ENCODE peak calls at places on chromosomes 3 and 15, in five cellular contexts. Z, A, O, L and U are unnamed samples.

GRCh38 chr3:13217736-13218540 is 144.7 kb upstream of the IQSEC1 start:
- DNase-seq in L (peak; percentile 67), O (no peak), Z (peak; percentile 15), A (no peak), U (no peak)

GRCh38 chr3:49813497-49814174 is at the start of gene UBA7:
- DNase-seq in Z (no peak), A (peak; percentile 84), O (peak; percentile 55), L (no peak), U (no peak)

GRCh38 chr3:107987036-107987557 is 103.7 kb downstream of the CD47 start:
- DNase-seq in O (no peak), L (no peak), Z (no peak), A (peak; percentile 94), U (no peak)

GRCh38 chr3:148158210-148158609 is 539.5 kb upstream of the AGTR1 start:
- DNase-seq in Z (no peak), L (no peak), O (no peak), A (no peak), U (no peak)

GRCh38 chr3:58121183-58121582 is 89.6 kb downstream of the DNASE1L3 start:
- DNase-seq in A (no peak), L (no peak), Z (no peak), O (no peak), U (no peak)

GRCh38 chr15:70152070-70152480 is 54.4 kb upstream of the TLE3 start:
- DNase-seq in O (no peak), Z (no peak), A (peak; percentile 76), L (peak; percentile 78), U (no peak)

GRCh38 chr3:23442598-23443383 is 239.7 kb downstream of the UBE2E2 start:
- DNase-seq in L (peak; percentile 80), Z (peak; percentile 9), O (no peak), A (no peak), U (no peak)

GRCh38 chr3:77530870-77531269 is 491.0 kb downstream of the ROBO2 start:
- DNase-seq in A (no peak), L (no peak), Z (no peak), O (no peak), U (no peak)

GRCh38 chr3:136750209-136750921 is 1.8 kb downstream of the STAG1 start:
- DNase-seq in O (no peak), A (no peak), L (no peak), Z (no peak), U (no peak)

GRCh38 chr3:5317572-5317971 is 130.1 kb downstream of the EDEM1 start:
- DNase-seq in A (no peak), O (no peak), L (no peak), Z (no peak), U (no peak)

GRCh38 chr3:32391643-32392529 is at the start of gene CMTM7:
- DNase-seq in L (peak; percentile 70), A (peak; percentile 82), O (peak; percentile 94), Z (peak; percentile 35), U (peak; percentile 91)

GRCh38 chr15:37359495-37360290 is 259.3 kb upstream of the MEIS2 start:
- DNase-seq in A (no peak), Z (no peak), O (no peak), L (no peak), U (no peak)

GRCh38 chr3:143720381-143720780 is 127.9 kb downstream of the SLC9A9 start:
- DNase-seq in Z (no peak), A (no peak), O (no peak), L (no peak), U (no peak)

GRCh38 chr15:96264801-96265515 is 65.5 kb upstream of the NR2F2 start:
- DNase-seq in L (peak; percentile 89), O (no peak), A (no peak), Z (no peak), U (no peak)

GRCh38 chr3:141646760-141647561 is 91.1 kb upstream of the RNF7 start:
- DNase-seq in A (no peak), Z (peak; percentile 54), O (no peak), L (peak; percentile 92), U (no peak)

GRCh38 chr3:57755368-57756021 is 614 bp upstream of the SLMAP start:
- DNase-seq in Z (peak; percentile 35), L (peak; percentile 87), A (peak; percentile 73), O (no peak), U (no peak)

GRCh38 chr3:186598108-186598784 is 14.6 kb upstream of the AHSG start:
- DNase-seq in L (peak; percentile 76), A (no peak), O (no peak), Z (no peak), U (no peak)
- H3K4me1 ChIP-seq in L (peaks cover 3% of the 10 kb centered on the region), A (no peaks in the 10 kb centered on the region), O (no peaks in the 10 kb centered on the region), Z (peaks cover 3% of the 10 kb centered on the region), U (no peaks in the 10 kb centered on the region)

DNA sequence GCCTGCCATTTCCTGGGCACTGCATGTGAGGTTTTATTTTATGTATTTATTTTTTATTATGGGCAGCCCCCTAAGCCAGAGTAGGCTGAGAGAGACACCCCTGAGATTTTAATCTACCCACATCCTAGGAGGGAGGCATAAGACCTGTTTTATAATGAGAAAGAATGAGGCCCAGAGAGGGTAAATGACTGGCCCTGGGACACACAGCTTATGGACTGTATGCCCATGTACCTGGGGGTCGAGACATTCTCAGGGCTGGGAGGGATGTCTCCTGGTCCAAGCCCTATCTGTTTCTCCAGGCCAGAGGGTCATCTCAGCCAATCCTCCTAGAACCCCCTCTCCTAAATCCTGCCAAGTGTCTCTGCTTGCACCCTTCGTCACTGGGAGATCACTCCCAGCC is 6.1 kb downstream of the PLXND1 start:
- DNase-seq in A (no peak), Z (no peak), L (no peak), O (no peak), U (no peak)
- H3K4me1 ChIP-seq in A (no peaks in the 10 kb centered on the region), Z (peaks cover 79% of the 10 kb centered on the region), L (peaks cover 46% of the 10 kb centered on the region), O (peaks cover 89% of the 10 kb centered on the region), U (peaks cover 92% of the 10 kb centered on the region)

GRCh38 chr3:66480666-66481065 is 20.2 kb downstream of the LRIG1 start:
- DNase-seq in L (no peak), A (no peak), O (no peak), Z (no peak), U (no peak)

GRCh38 chr3:66479532-66479947 is 21.3 kb downstream of the LRIG1 start:
- DNase-seq in L (no peak), O (no peak), Z (no peak), A (no peak), U (no peak)

GRCh38 chr3:66476852-66477381 is 23.9 kb downstream of the LRIG1 start:
- DNase-seq in L (no peak), A (peak; percentile 85), O (no peak), Z (no peak), U (no peak)

GRCh38 chr3:66477846-66478245 is 23.0 kb downstream of the LRIG1 start:
- DNase-seq in O (no peak), L (no peak), A (no peak), Z (no peak), U (no peak)

DNA sequence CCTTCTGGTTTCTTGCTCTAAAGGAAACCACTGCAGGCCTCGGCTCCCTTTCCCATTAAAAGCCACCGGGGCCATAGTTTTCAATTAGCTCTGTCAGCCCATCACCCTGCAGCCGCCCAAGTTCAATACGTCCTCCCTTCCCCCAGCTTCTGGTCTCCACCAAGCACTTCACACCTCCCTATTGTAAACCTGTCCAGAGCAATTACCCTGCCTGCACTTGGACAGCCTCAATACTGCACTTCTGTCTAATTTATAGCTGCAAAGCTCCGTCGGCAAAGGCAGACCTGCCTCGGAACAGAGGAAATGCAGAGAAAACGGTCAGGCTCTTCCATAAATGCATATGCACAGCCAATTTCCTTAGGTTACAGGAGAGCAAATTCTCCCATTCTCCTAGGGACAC is 21.9 kb downstream of the LRIG1 start:
- DNase-seq in O (no peak), A (no peak), Z (no peak), L (no peak), U (no peak)
- H3K4me1 ChIP-seq in O (peaks cover 42% of the 10 kb centered on the region), A (no peaks in the 10 kb centered on the region), Z (peaks cover 3% of the 10 kb centered on the region), L (peaks cover 31% of the 10 kb centered on the region), U (peaks cover 59% of the 10 kb centered on the region)

GRCh38 chr3:172173316-172174271 is 134.2 kb downstream of the FNDC3B start:
- DNase-seq in Z (no peak), O (no peak), A (no peak), L (no peak), U (no peak)

GRCh38 chr3:172171396-172172075 is 132.2 kb downstream of the FNDC3B start:
- DNase-seq in A (no peak), Z (no peak), L (no peak), O (no peak), U (no peak)

GRCh38 chr3:172170310-172170709 is 130.9 kb downstream of the FNDC3B start:
- DNase-seq in L (no peak), Z (no peak), O (no peak), A (no peak), U (no peak)

GRCh38 chr3:172167892-172168648 is 128.7 kb downstream of the FNDC3B start:
- DNase-seq in O (no peak), A (no peak), Z (no peak), L (no peak), U (no peak)

GRCh38 chr3:172170841-172171240 is 131.5 kb downstream of the FNDC3B start:
- DNase-seq in O (no peak), L (no peak), A (no peak), Z (no peak), U (no peak)
- H3K4me1 ChIP-seq in O (peaks cover 47% of the 10 kb centered on the region), L (peaks cover 17% of the 10 kb centered on the region), A (no peaks in the 10 kb centered on the region), Z (peaks cover 2% of the 10 kb centered on the region), U (peaks cover 47% of the 10 kb centered on the region)

DNA sequence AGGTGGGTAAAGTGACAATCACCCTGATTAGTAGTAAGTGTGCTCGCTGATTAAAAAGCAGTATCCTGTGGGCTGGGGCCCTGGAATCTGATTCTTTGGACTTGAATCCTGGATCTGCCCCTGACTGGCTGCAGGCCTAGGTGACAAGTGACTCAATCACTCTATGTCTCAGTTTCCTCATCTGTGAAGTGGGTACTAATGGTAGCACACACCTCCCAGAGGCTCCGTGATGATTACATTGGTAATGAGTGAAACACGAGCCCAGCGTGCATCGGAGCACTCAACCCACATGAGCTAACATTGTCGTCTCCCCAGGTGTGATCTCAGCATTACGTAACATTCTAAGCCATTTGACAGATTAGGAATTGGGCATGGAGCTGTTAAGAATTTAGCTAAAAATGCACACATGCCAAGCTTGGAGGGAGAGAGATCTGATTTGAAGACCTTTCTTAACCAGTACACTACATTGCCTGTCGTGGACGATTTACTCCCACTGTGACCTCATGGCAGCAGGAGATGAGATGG is 32.2 kb downstream of the MGLL start:
- DNase-seq in O (no peak), L (no peak), A (peak; percentile 38), Z (no peak), U (no peak)
- H3K4me1 ChIP-seq in O (peaks cover 48% of the 10 kb centered on the region), L (no peaks in the 10 kb centered on the region), A (no peaks in the 10 kb centered on the region), Z (peaks cover 7% of the 10 kb centered on the region), U (peaks cover 39% of the 10 kb centered on the region)

DNA sequence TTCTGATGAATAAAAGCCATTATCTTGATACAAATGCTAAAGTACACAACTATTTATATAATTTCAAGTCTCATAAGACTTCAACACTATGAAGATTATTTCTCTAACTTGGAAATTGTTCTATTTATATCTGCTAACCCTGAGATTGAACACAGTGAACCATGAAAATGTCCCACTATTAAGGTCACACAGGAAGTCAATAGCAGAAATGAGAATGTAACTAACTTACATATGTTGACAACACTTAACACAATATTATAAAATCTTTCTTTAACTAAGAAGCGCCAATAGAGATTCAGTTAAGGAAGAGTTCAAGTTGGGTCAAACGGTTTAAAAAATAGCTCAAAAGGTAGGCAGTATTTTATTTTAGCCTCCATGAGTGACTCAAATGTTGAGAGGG is 551.8 kb upstream of the CBLB start:
- DNase-seq in O (no peak), L (no peak), Z (no peak), A (no peak), U (no peak)
- H3K4me1 ChIP-seq in O (no peaks in the 10 kb centered on the region), L (no peaks in the 10 kb centered on the region), Z (no peaks in the 10 kb centered on the region), A (no peaks in the 10 kb centered on the region), U (no peaks in the 10 kb centered on the region)

GRCh38 chr3:65953301-65953812 is 85.4 kb downstream of the MAGI1 start:
- DNase-seq in Z (no peak), O (no peak), L (peak; percentile 97), A (no peak), U (peak; percentile 86)
- H3K4me1 ChIP-seq in Z (peaks cover 6% of the 10 kb centered on the region), O (peaks cover 66% of the 10 kb centered on the region), L (peaks cover 15% of the 10 kb centered on the region), A (no peaks in the 10 kb centered on the region), U (peaks cover 55% of the 10 kb centered on the region)